ENCODE peak calls at places on chromosome 2, in seven cellular contexts. One of them, this sample, is unnamed.

GRCh38 chr2:42068571-42069178 is 20.9 kb downstream of the PKDCC start:
- DNase-seq in GM20000: no peak
- DNase-seq in A549: no peak
- DNase-seq in progenitor cell of endocrine pancreas: no peak
- DNase-seq in neural progenitor cell: no peak
- DNase-seq in uterus: no peak
- DNase-seq in mesothelial cell of epicardium: no peak
- DNase-seq in this sample: no peak

GRCh38 chr2:30239308-30240161 is 8.2 kb downstream of the LBH start:
- DNase-seq in GM20000: peak; percentile 63
- DNase-seq in A549: peak; percentile 89
- DNase-seq in progenitor cell of endocrine pancreas: peak; percentile 30
- DNase-seq in neural progenitor cell: peak; percentile 69
- DNase-seq in uterus: peak; percentile 86
- DNase-seq in mesothelial cell of epicardium: peak; percentile 57
- DNase-seq in this sample: peak; percentile 31

GRCh38 chr2:24489942-24490673 is 946 bp upstream of the NCOA1 start:
- DNase-seq in GM20000: no peak
- DNase-seq in A549: peak; percentile 58
- DNase-seq in progenitor cell of endocrine pancreas: no peak
- DNase-seq in neural progenitor cell: peak; percentile 56
- DNase-seq in uterus: peak; percentile 29
- DNase-seq in mesothelial cell of epicardium: no peak
- DNase-seq in this sample: no peak

GRCh38 chr2:47344890-47345583 is 57.9 kb upstream of the MSH2 start:
- DNase-seq in GM20000: no peak
- DNase-seq in A549: peak; percentile 99
- DNase-seq in progenitor cell of endocrine pancreas: peak; percentile 92
- DNase-seq in neural progenitor cell: peak; percentile 97
- DNase-seq in uterus: peak; percentile 65
- DNase-seq in mesothelial cell of epicardium: peak; percentile 82
- DNase-seq in this sample: peak; percentile 59

GRCh38 chr2:7825591-7826312 is 856.1 kb upstream of the ID2 start:
- DNase-seq in GM20000: peak; percentile 67
- DNase-seq in A549: peak; percentile 66
- DNase-seq in progenitor cell of endocrine pancreas: no peak
- DNase-seq in neural progenitor cell: no peak
- DNase-seq in uterus: no peak
- DNase-seq in mesothelial cell of epicardium: no peak
- DNase-seq in this sample: peak; percentile 2

GRCh38 chr2:111154758-111155157 is 34.0 kb downstream of the BCL2L11 start:
- DNase-seq in GM20000: no peak
- DNase-seq in A549: no peak
- DNase-seq in progenitor cell of endocrine pancreas: no peak
- DNase-seq in neural progenitor cell: no peak
- DNase-seq in uterus: no peak
- DNase-seq in mesothelial cell of epicardium: no peak
- DNase-seq in this sample: no peak

GRCh38 chr2:9205481-9205880 is 1.1 kb upstream of the ASAP2 start:
- DNase-seq in GM20000: peak; percentile 25
- DNase-seq in A549: no peak
- DNase-seq in progenitor cell of endocrine pancreas: no peak
- DNase-seq in neural progenitor cell: no peak
- DNase-seq in uterus: no peak
- DNase-seq in mesothelial cell of epicardium: no peak
- DNase-seq in this sample: no peak

GRCh38 chr2:230268606-230269222 is 43.2 kb downstream of the SP140 start:
- DNase-seq in GM20000: no peak
- DNase-seq in A549: no peak
- DNase-seq in progenitor cell of endocrine pancreas: no peak
- DNase-seq in neural progenitor cell: no peak
- DNase-seq in uterus: no peak
- DNase-seq in mesothelial cell of epicardium: no peak
- DNase-seq in this sample: no peak

GRCh38 chr2:113075030-113075429 is 7.3 kb downstream of the IL1F10 start:
- DNase-seq in GM20000: no peak
- DNase-seq in A549: no peak
- DNase-seq in progenitor cell of endocrine pancreas: no peak
- DNase-seq in neural progenitor cell: no peak
- DNase-seq in uterus: no peak
- DNase-seq in mesothelial cell of epicardium: no peak
- DNase-seq in this sample: no peak

GRCh38 chr2:177712462-177712861 is 319.9 kb downstream of the AGPS start:
- DNase-seq in GM20000: no peak
- DNase-seq in A549: no peak
- DNase-seq in progenitor cell of endocrine pancreas: no peak
- DNase-seq in neural progenitor cell: no peak
- DNase-seq in uterus: no peak
- DNase-seq in mesothelial cell of epicardium: no peak
- DNase-seq in this sample: no peak

GRCh38 chr2:168363382-168364092 is 92.5 kb upstream of the CERS6 start:
- DNase-seq in GM20000: no peak
- DNase-seq in A549: no peak
- DNase-seq in progenitor cell of endocrine pancreas: no peak
- DNase-seq in neural progenitor cell: no peak
- DNase-seq in uterus: no peak
- DNase-seq in mesothelial cell of epicardium: no peak
- DNase-seq in this sample: no peak

GRCh38 chr2:16756831-16757644 is 91.4 kb upstream of the CYRIA start:
- DNase-seq in GM20000: peak; percentile 74
- DNase-seq in A549: peak; percentile 68
- DNase-seq in progenitor cell of endocrine pancreas: peak; percentile 64
- DNase-seq in neural progenitor cell: peak; percentile 83
- DNase-seq in uterus: peak; percentile 85
- DNase-seq in mesothelial cell of epicardium: peak; percentile 80
- DNase-seq in this sample: peak; percentile 4

GRCh38 chr2:239155806-239156480 is 244.9 kb downstream of the HDAC4 start:
- DNase-seq in GM20000: no peak
- DNase-seq in A549: no peak
- DNase-seq in progenitor cell of endocrine pancreas: no peak
- DNase-seq in neural progenitor cell: no peak
- DNase-seq in uterus: peak; percentile 9
- DNase-seq in mesothelial cell of epicardium: no peak
- DNase-seq in this sample: no peak

GRCh38 chr2:225766431-225766830 is 366.9 kb downstream of the NYAP2 start:
- DNase-seq in GM20000: no peak
- DNase-seq in A549: no peak
- DNase-seq in progenitor cell of endocrine pancreas: no peak
- DNase-seq in neural progenitor cell: no peak
- DNase-seq in uterus: no peak
- DNase-seq in mesothelial cell of epicardium: no peak
- DNase-seq in this sample: no peak

GRCh38 chr2:106869512-106870276 is 16.3 kb downstream of the ST6GAL2 start:
- DNase-seq in GM20000: no peak
- DNase-seq in A549: no peak
- DNase-seq in progenitor cell of endocrine pancreas: no peak
- DNase-seq in neural progenitor cell: peak; percentile 75
- DNase-seq in uterus: no peak
- DNase-seq in mesothelial cell of epicardium: no peak
- DNase-seq in this sample: no peak

GRCh38 chr2:218981390-218982311 is 3.3 kb downstream of the FEV start:
- DNase-seq in GM20000: peak; percentile 38
- DNase-seq in A549: no peak
- DNase-seq in progenitor cell of endocrine pancreas: no peak
- DNase-seq in neural progenitor cell: peak; percentile 65
- DNase-seq in uterus: no peak
- DNase-seq in mesothelial cell of epicardium: no peak
- DNase-seq in this sample: no peak

GRCh38 chr2:16425462-16426336 is 239.9 kb downstream of the CYRIA start:
- DNase-seq in GM20000: no peak
- DNase-seq in A549: peak; percentile 10
- DNase-seq in progenitor cell of endocrine pancreas: peak; percentile 23
- DNase-seq in neural progenitor cell: no peak
- DNase-seq in uterus: no peak
- DNase-seq in mesothelial cell of epicardium: peak; percentile 61
- DNase-seq in this sample: no peak

GRCh38 chr2:217793566-217794132 is 209.1 kb downstream of the TNS1 start:
- DNase-seq in GM20000: no peak
- DNase-seq in A549: no peak
- DNase-seq in progenitor cell of endocrine pancreas: no peak
- DNase-seq in neural progenitor cell: no peak
- DNase-seq in uterus: no peak
- DNase-seq in mesothelial cell of epicardium: no peak
- DNase-seq in this sample: no peak

GRCh38 chr2:213419980-213420379 is 135.7 kb downstream of the SPAG16 start:
- DNase-seq in GM20000: no peak
- DNase-seq in A549: no peak
- DNase-seq in progenitor cell of endocrine pancreas: no peak
- DNase-seq in neural progenitor cell: no peak
- DNase-seq in uterus: no peak
- DNase-seq in mesothelial cell of epicardium: no peak
- DNase-seq in this sample: no peak

GRCh38 chr2:110106642-110107041 is 9.0 kb downstream of the MALL start:
- DNase-seq in GM20000: no peak
- DNase-seq in A549: peak; percentile 58
- DNase-seq in progenitor cell of endocrine pancreas: no peak
- DNase-seq in neural progenitor cell: no peak
- DNase-seq in uterus: no peak
- DNase-seq in mesothelial cell of epicardium: no peak
- DNase-seq in this sample: no peak

GRCh38 chr2:71926098-71926466 is 221.6 kb downstream of the CYP26B1 start:
- DNase-seq in GM20000: no peak
- DNase-seq in A549: no peak
- DNase-seq in progenitor cell of endocrine pancreas: no peak
- DNase-seq in neural progenitor cell: no peak
- DNase-seq in uterus: no peak
- DNase-seq in mesothelial cell of epicardium: no peak
- DNase-seq in this sample: no peak

GRCh38 chr2:220506466-220506865 is 879.0 kb downstream of the SLC4A3 start:
- DNase-seq in GM20000: no peak
- DNase-seq in A549: no peak
- DNase-seq in progenitor cell of endocrine pancreas: no peak
- DNase-seq in neural progenitor cell: no peak
- DNase-seq in uterus: no peak
- DNase-seq in mesothelial cell of epicardium: no peak
- DNase-seq in this sample: no peak

GRCh38 chr2:239443666-239444567 is 43.1 kb upstream of the HDAC4 start:
- DNase-seq in GM20000: no peak
- DNase-seq in A549: peak; percentile 15
- DNase-seq in progenitor cell of endocrine pancreas: no peak
- DNase-seq in neural progenitor cell: no peak
- DNase-seq in uterus: no peak
- DNase-seq in mesothelial cell of epicardium: no peak
- DNase-seq in this sample: peak; percentile 26

GRCh38 chr2:174717273-174717672 is 47.0 kb downstream of the CHRNA1 start:
- DNase-seq in GM20000: no peak
- DNase-seq in A549: no peak
- DNase-seq in progenitor cell of endocrine pancreas: no peak
- DNase-seq in neural progenitor cell: no peak
- DNase-seq in uterus: no peak
- DNase-seq in mesothelial cell of epicardium: no peak
- DNase-seq in this sample: peak; percentile 64

GRCh38 chr2:203681978-203682377 is 24.5 kb upstream of the CD28 start:
- DNase-seq in GM20000: no peak
- DNase-seq in A549: no peak
- DNase-seq in progenitor cell of endocrine pancreas: no peak
- DNase-seq in neural progenitor cell: no peak
- DNase-seq in uterus: no peak
- DNase-seq in mesothelial cell of epicardium: no peak
- DNase-seq in this sample: no peak

GRCh38 chr2:208370881-208371633 is 35.5 kb upstream of the PTH2R start:
- DNase-seq in GM20000: no peak
- DNase-seq in A549: no peak
- DNase-seq in progenitor cell of endocrine pancreas: no peak
- DNase-seq in neural progenitor cell: no peak
- DNase-seq in uterus: no peak
- DNase-seq in mesothelial cell of epicardium: no peak
- DNase-seq in this sample: peak; percentile 17

GRCh38 chr2:196266855-196267254 is 95.5 kb upstream of the STK17B start:
- DNase-seq in GM20000: no peak
- DNase-seq in A549: no peak
- DNase-seq in progenitor cell of endocrine pancreas: no peak
- DNase-seq in neural progenitor cell: no peak
- DNase-seq in uterus: no peak
- DNase-seq in mesothelial cell of epicardium: no peak
- DNase-seq in this sample: no peak

GRCh38 chr2:201360256-201360655 is 3.1 kb upstream of the FLACC1 start:
- DNase-seq in GM20000: no peak
- DNase-seq in A549: no peak
- DNase-seq in progenitor cell of endocrine pancreas: no peak
- DNase-seq in neural progenitor cell: no peak
- DNase-seq in uterus: no peak
- DNase-seq in mesothelial cell of epicardium: no peak
- DNase-seq in this sample: no peak
- TF ChIP-seq CTCF in GM20000: no peak
- TF ChIP-seq CTCF in A549: no peak
- TF ChIP-seq CTCF in progenitor cell of endocrine pancreas: no peak
- TF ChIP-seq CTCF in neural progenitor cell: no peak
- TF ChIP-seq CTCF in uterus: no peak
- TF ChIP-seq CTCF in mesothelial cell of epicardium: no peak
- TF ChIP-seq CTCF in this sample: no peak

DNA sequence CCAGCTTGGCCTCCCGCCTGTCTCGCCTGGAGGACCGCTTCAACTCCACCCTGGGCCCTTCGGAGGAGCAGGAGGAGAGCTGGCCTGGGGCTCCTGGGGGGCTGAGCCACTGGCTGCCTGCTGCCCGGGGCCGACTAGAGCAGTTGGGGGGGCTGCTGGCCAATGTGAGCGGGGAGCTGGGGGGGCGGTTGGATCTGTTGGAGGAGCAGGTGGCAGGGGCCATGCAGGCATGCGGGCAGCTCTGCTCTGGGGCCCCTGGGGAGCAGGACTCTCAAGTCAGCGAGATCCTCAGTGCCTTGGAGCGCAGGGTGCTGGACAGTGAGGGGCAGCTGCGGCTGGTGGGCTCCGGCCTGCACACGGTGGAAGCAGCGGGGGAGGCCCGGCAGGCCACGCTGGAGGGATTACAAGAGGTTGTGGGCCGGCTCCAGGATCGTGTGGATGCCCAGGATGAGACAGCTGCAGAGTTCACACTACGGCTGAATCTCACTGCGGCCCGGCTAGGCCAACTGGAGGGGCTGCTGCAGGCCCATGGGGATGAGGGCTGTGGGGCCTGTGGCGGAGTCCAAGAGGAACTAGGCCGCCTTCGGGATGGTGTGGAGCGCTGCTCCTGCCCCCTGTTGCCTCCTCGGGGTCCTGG is 3.7 kb upstream of the KHK start:
- DNase-seq in GM20000: no peak
- DNase-seq in A549: no peak
- DNase-seq in progenitor cell of endocrine pancreas: no peak
- DNase-seq in neural progenitor cell: no peak
- DNase-seq in uterus: peak; percentile 24
- DNase-seq in mesothelial cell of epicardium: no peak
- DNase-seq in this sample: no peak
- TF ChIP-seq CTCF in GM20000: no peak
- TF ChIP-seq CTCF in A549: no peak
- TF ChIP-seq CTCF in progenitor cell of endocrine pancreas: no peak
- TF ChIP-seq CTCF in neural progenitor cell: no peak
- TF ChIP-seq CTCF in uterus: no peak
- TF ChIP-seq CTCF in mesothelial cell of epicardium: no peak
- TF ChIP-seq CTCF in this sample: no peak

GRCh38 chr2:97005353-97005752 is 19.0 kb upstream of the FAM178B start:
- DNase-seq in GM20000: no peak
- DNase-seq in A549: peak; percentile 20
- DNase-seq in progenitor cell of endocrine pancreas: no peak
- DNase-seq in neural progenitor cell: no peak
- DNase-seq in uterus: no peak
- DNase-seq in mesothelial cell of epicardium: no peak
- DNase-seq in this sample: no peak
- TF ChIP-seq CTCF in GM20000: no peak
- TF ChIP-seq CTCF in A549: no peak
- TF ChIP-seq CTCF in progenitor cell of endocrine pancreas: peak; percentile 55
- TF ChIP-seq CTCF in neural progenitor cell: peak; percentile 55
- TF ChIP-seq CTCF in uterus: no peak
- TF ChIP-seq CTCF in mesothelial cell of epicardium: peak; percentile 62
- TF ChIP-seq CTCF in this sample: peak; percentile 68

GRCh38 chr2:118061135-118061955 is 26.9 kb upstream of the INSIG2 start:
- DNase-seq in GM20000: peak; percentile 41
- DNase-seq in A549: peak; percentile 10
- DNase-seq in progenitor cell of endocrine pancreas: no peak
- DNase-seq in neural progenitor cell: peak; percentile 50
- DNase-seq in uterus: no peak
- DNase-seq in mesothelial cell of epicardium: no peak
- DNase-seq in this sample: peak; percentile 60
- TF ChIP-seq CTCF in GM20000: peak; percentile 37
- TF ChIP-seq CTCF in A549: peak; percentile 47
- TF ChIP-seq CTCF in progenitor cell of endocrine pancreas: peak; percentile 32
- TF ChIP-seq CTCF in neural progenitor cell: peak; percentile 58
- TF ChIP-seq CTCF in uterus: peak; percentile 9
- TF ChIP-seq CTCF in mesothelial cell of epicardium: no peak
- TF ChIP-seq CTCF in this sample: peak; percentile 72

This sample was measured in HFFc6.